ENCODE peak calls at places on chromosomes 2 and 18, in seven cellular contexts. D is heart left ventricle; E is SJCRH30; V is SK-N-MC; B is left ventricle myocardium inferior; L is RWPE1; S is CD8-positive, alpha-beta T cell. G is an unnamed sample.

GRCh38 chr2:190023860-190024259 is 38.7 kb downstream of the MSTN start:
- DNase-seq in D (no peak), B (no peak), E (peak; percentile 95), S (no peak), V (peak; percentile 45), L (peak; percentile 16), G (no peak)

GRCh38 chr18:25935356-25935755 is 155.1 kb downstream of the SS18 start:
- DNase-seq in S (no peak), D (no peak), E (no peak), L (peak; percentile 6), V (no peak), B (no peak), G (no peak)

GRCh38 chr2:151556121-151556520 is 146.4 kb downstream of the RIF1 start:
- DNase-seq in B (no peak), S (no peak), E (no peak), L (no peak), D (no peak), V (no peak), G (no peak)

GRCh38 chr2:108612153-108612513 is 77.9 kb downstream of the LIMS1 start:
- DNase-seq in S (no peak), E (no peak), V (no peak), L (no peak), B (no peak), D (no peak), G (no peak)

GRCh38 chr18:46953195-46953594 is 35.8 kb downstream of the KATNAL2 start:
- DNase-seq in E (no peak), L (no peak), B (no peak), V (no peak), S (no peak), D (no peak), G (no peak)

GRCh38 chr2:160293401-160293911 is 93.4 kb upstream of the ITGB6 start:
- DNase-seq in S (no peak), B (no peak), D (no peak), E (no peak), L (peak; percentile 36), V (no peak), G (peak; percentile 24)

GRCh38 chr2:78780321-78780720 is 245.2 kb upstream of the REG3G start:
- DNase-seq in B (no peak), D (no peak), E (peak; percentile 66), V (no peak), S (no peak), L (no peak), G (no peak)

GRCh38 chr2:183229386-183229785 is 105.1 kb downstream of the NUP35 start:
- DNase-seq in V (no peak), L (no peak), D (no peak), B (no peak), S (no peak), E (no peak), G (no peak)

GRCh38 chr2:129605654-129606053 is 373.8 kb upstream of the RAB6C start:
- DNase-seq in B (no peak), L (no peak), D (no peak), E (no peak), S (no peak), V (peak; percentile 20), G (no peak)

GRCh38 chr18:30987479-30988241 is 54.9 kb downstream of the DSC3 start:
- DNase-seq in B (no peak), V (no peak), E (no peak), S (no peak), L (peak; percentile 73), D (no peak), G (no peak)

GRCh38 chr18:58952871-58953270 is 88.2 kb downstream of the ZNF532 start:
- DNase-seq in L (no peak), S (no peak), D (no peak), V (no peak), E (no peak), B (no peak), G (no peak)

GRCh38 chr2:162297925-162298552 is 20.4 kb downstream of the IFIH1 start:
- DNase-seq in S (peak; percentile 63), V (peak; percentile 83), L (peak; percentile 45), D (no peak), B (no peak), E (peak; percentile 78), G (peak; percentile 43)

GRCh38 chr2:11506611-11506969 is 27.3 kb upstream of the GREB1 start:
- DNase-seq in S (no peak), E (no peak), V (no peak), D (no peak), L (no peak), B (no peak), G (no peak)

DNA sequence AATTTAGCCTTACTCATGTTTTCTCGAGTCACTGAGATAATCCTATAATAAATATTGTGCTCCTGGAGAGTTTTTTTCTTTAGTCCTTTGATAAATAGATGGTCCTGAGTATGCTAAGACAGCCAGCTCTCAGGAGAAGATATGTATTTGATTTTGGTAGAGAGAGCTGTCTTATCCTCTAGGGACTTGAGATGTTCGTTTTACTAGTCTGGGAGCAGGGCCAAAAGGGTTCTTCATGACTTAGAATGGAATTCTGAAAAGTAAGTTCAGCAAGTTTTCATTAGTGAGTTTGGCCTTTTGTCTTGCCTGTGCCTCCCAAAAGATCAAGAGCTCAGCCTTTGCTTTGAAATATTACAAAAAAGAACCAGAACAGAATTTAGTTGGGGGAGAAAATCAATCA is 246.7 kb downstream of the BABAM2 start:
- DNase-seq in S (no peak), V (peak; percentile 97), D (no peak), L (no peak), E (peak; percentile 68), B (no peak), G (no peak)
- H3K27ac ChIP-seq in S (no peak overlapping the region), V (peak overlapping the region; percentile 90), D (no peak overlapping the region), L (no peak overlapping the region), E (no peak overlapping the region), B (peak overlapping the region; percentile 57), G (no peak overlapping the region)

GRCh38 chr2:187545238-187545751 is 8.9 kb downstream of the TFPI start:
- DNase-seq in V (no peak), S (no peak), E (peak; percentile 63), L (no peak), B (no peak), D (no peak), G (no peak)

GRCh38 chr2:187544371-187545080 is 9.7 kb downstream of the TFPI start:
- DNase-seq in D (no peak), E (no peak), V (no peak), L (no peak), S (no peak), B (no peak), G (peak; percentile 64)

GRCh38 chr2:187541086-187542085 is 12.8 kb downstream of the TFPI start:
- DNase-seq in S (no peak), D (no peak), V (no peak), L (peak; percentile 20), E (peak; percentile 78), B (no peak), G (peak; percentile 32)

GRCh38 chr2:187543488-187543887 is 10.7 kb downstream of the TFPI start:
- DNase-seq in E (no peak), D (no peak), L (no peak), S (no peak), V (no peak), B (no peak), G (no peak)

DNA sequence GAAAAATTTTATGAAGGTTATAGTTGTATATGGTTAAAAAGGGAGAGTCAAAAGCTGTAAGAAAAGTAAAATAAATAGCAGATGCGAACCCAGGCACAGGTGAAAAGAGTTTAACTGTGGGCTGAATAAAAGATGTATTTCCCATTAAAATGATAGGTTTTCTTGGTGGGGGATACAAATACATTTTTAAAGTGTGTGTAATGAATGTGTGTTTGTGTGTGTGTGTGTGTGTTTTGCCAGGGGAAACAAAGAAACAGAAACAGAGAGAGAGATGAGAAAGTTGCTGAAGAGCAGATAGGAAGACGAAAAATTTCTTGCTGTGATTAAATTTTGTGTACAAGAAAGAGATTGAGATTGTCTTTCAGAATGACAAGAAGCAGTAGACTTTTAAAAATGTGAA is 12.1 kb downstream of the TFPI start:
- DNase-seq in S (no peak), B (no peak), D (no peak), E (no peak), V (no peak), L (no peak), G (no peak)
- H3K27ac ChIP-seq in S (no peak overlapping the region), B (peak overlapping the region; percentile 80), D (peak overlapping the region; percentile 45), E (peak overlapping the region; percentile 34), V (no peak overlapping the region), L (no peak overlapping the region), G (peak overlapping the region; percentile 55)

DNA sequence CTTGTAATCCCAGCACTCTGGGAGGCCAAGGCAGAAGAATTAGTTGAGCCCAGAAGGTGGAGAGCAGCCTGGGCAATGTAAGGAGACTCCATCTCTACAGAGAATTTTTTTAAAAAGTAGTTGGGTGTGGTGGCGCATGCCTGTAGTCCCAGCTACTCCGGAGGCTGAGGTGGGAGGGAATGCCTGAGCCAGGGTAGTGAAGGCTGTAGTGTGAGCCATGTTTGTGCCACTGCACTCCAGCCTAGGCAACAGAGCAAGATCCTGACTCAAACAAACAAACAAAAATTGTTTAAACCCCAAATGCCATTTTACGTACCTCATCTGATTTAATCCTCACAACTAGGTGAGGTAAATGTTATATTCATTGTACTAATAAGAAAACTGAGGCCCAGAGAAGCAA is 38.2 kb downstream of the LPIN2 start:
- DNase-seq in L (no peak), S (no peak), D (no peak), B (no peak), V (no peak), E (no peak), G (no peak)
- H3K27ac ChIP-seq in L (no peak overlapping the region), S (no peak overlapping the region), D (no peak overlapping the region), B (no peak overlapping the region), V (no peak overlapping the region), E (no peak overlapping the region), G (peak overlapping the region; percentile 68)

GRCh38 chr2:220318037-220318436 is 690.6 kb downstream of the SLC4A3 start:
- DNase-seq in E (no peak), L (no peak), S (no peak), V (no peak), B (no peak), D (no peak), G (no peak)

GRCh38 chr2:220320326-220320725 is 692.9 kb downstream of the SLC4A3 start:
- DNase-seq in B (no peak), L (no peak), S (no peak), V (no peak), E (no peak), D (no peak), G (no peak)

GRCh38 chr2:220310326-220310936 is 683.0 kb downstream of the SLC4A3 start:
- DNase-seq in L (no peak), S (no peak), B (no peak), E (no peak), D (no peak), V (peak; percentile 14), G (no peak)

GRCh38 chr2:220318508-220318907 is 691.1 kb downstream of the SLC4A3 start:
- DNase-seq in E (no peak), B (no peak), L (no peak), V (no peak), S (no peak), D (no peak), G (no peak)

DNA sequence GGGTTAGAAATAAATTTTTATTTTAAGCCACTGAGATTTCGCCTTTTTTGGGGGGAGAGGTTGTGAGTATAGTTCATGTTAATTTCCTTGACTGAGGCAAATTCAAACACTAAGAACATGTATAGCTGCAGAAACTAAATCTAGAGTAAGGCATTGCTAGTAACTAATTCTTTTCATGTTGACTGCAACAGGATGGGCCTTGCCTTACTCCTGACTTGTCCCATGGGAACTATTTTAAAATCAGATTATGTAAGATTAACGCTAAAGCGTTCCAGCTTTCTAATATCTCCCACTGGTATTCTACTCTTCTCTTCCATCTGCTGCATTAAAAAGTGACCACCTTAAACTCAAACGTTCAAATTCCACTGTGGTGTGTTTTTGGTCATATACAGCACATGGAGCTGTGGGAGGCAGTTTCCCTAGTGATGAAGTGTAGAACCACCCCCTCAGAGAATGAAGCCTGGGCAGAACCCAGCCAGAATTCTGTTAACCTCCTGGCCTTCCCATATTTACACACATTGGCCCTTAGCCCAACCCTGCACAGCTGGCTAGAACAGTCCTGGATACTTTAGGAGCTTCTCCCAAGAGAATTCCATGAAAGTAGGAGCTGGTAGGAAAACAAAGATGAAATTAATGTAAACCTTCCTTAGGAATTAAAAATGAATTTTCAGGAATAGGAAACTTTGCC is 687.8 kb downstream of the SLC4A3 start:
- DNase-seq in V (no peak), D (no peak), L (no peak), S (no peak), E (peak; percentile 4), B (no peak), G (no peak)
- H3K27ac ChIP-seq in V (no peak overlapping the region), D (no peak overlapping the region), L (no peak overlapping the region), S (no peak overlapping the region), E (no peak overlapping the region), B (no peak overlapping the region), G (no peak overlapping the region)

G was measured in upper lobe of left lung.